ENCODE peak calls at places on chromosomes 3 and 15, in eight cellular contexts. L is neural progenitor cell; X is cardiac muscle cell; D is tibial artery; V is keratinocyte; S is esophagus muscularis mucosa; F is thoracic aorta; Z is CD8-positive, alpha-beta T cell. U is an unnamed sample. For H3K9me3, the result is how much of the 10 kb centered on the place peaks cover.

GRCh38 chr3:87771338-87772059 is 287.3 kb downstream of the CGGBP1 start:
- DNase-seq in L (peak), X (peak), D (no peak), V (no peak), S (no peak), F (no peak), Z (peak), U (peak)

GRCh38 chr15:100133981-100134711 is 207.6 kb downstream of the ADAMTS17 start:
- DNase-seq in L (no peak), X (no peak), D (no peak), V (no peak), S (no peak), F (no peak), Z (no peak), U (no peak)

GRCh38 chr3:46089237-46090011 is 62.1 kb upstream of the XCR1 start:
- DNase-seq in L (no peak), X (peak), D (peak), V (peak), S (peak), F (peak), Z (no peak), U (no peak)

GRCh38 chr3:111068574-111068973 is 3.0 kb upstream of the NECTIN3 start:
- DNase-seq in L (peak), X (no peak), D (no peak), V (no peak), S (no peak), F (no peak), Z (no peak), U (no peak)

GRCh38 chr3:152444029-152444641 is 175.4 kb downstream of the MBNL1 start:
- DNase-seq in L (peak), X (peak), D (no peak), V (no peak), S (no peak), F (no peak), Z (no peak), U (peak)

GRCh38 chr15:78073026-78073425 is 4.5 kb downstream of the TBC1D2B start:
- DNase-seq in L (no peak), X (no peak), D (no peak), V (no peak), S (no peak), F (no peak), Z (no peak), U (no peak)

GRCh38 chr3:194140520-194141414 is 4.8 kb downstream of the HES1 start:
- DNase-seq in L (peak), X (peak), D (peak), V (no peak), S (no peak), F (no peak), Z (peak), U (no peak)

GRCh38 chr3:69385723-69386483 is at the start of gene FRMD4B:
- DNase-seq in L (peak), X (peak), D (peak), V (no peak), S (no peak), F (peak), Z (no peak), U (no peak)

GRCh38 chr3:55370272-55370671 is 116.8 kb downstream of the WNT5A start:
- DNase-seq in L (no peak), X (no peak), D (no peak), V (no peak), S (peak), F (no peak), Z (no peak), U (no peak)

GRCh38 chr3:156106721-156107373 is 13.5 kb upstream of the KCNAB1 start:
- DNase-seq in L (peak), X (no peak), D (no peak), V (no peak), S (peak), F (no peak), Z (no peak), U (no peak)

GRCh38 chr3:1693145-1693544 is 405.5 kb upstream of the CNTN4 start:
- DNase-seq in L (no peak), X (no peak), D (no peak), V (no peak), S (no peak), F (no peak), Z (no peak), U (no peak)

GRCh38 chr15:74240002-74240568 is 4.0 kb downstream of the CCDC33 start:
- DNase-seq in L (no peak), X (peak), D (peak), V (peak), S (no peak), F (peak), Z (no peak), U (no peak)

GRCh38 chr3:117435481-117435880 is 725.9 kb downstream of the TUSC7 start:
- DNase-seq in L (no peak), X (no peak), D (no peak), V (no peak), S (no peak), F (no peak), Z (no peak), U (no peak)

DNA sequence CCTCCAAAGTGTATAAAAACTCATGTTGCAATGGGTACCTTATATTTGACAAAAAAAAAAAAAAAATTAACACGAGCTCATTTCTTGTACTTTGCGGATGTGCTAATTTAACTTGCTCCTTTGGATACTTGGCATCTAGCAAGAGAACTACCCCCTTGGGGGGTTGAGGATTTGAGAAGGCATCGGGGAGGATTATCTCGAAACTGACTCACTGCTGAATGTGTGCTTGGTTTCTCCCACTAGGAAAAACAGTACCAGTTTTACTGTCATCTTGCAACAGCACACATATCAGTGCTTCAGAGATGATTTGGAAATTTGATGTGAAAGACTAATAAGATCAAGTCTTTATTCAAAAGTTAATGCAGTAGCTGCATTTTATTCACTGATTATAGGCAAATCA is 886 bp downstream of the EXOG start:
- DNase-seq in L (peak), X (peak), D (no peak), V (no peak), S (no peak), F (no peak), Z (no peak), U (no peak)
- H3K27ac ChIP-seq in L (no peak), X (no peak), D (no peak), V (no peak), S (no peak), F (no peak), Z (no peak), U (no peak)

DNA sequence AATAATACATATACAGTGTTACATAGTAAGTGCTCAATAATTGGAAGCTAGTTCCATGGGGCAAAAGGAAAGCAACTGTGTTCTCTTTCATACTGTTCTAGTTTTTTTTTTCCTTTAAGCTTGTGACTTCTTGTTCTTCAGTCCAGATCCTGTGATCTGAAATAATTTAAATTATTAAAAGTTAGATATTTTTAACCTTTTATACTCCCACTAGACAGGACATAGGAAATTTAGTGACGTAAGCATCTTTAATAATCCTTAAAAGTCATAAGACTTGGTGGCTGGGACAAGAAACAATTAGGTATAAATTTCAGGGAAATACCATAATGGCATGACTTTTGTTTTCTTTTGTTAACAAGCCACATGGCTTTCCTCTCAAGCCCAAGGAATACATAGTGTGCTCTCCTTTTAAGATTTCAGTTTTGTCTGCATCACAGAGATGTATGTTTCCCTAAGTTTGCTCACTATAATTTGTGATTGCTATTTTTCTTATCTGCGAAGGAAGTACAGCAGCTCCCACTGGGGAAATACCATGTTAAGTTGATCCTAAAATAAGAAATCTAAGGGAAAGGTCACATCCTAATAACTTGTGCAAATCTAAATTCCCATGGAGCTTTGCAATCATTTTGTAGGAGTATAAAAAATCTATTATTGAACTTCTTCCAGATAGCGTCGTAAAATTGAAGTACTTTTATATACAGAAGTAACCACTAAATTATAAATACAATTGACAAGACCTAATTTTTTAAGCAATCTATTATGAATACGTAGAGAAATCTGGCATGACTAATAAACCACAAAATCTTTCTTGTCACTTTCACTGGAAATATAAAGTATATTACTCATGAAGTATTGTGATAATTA is 30.1 kb downstream of the PPARG start:
- DNase-seq in L (no peak), X (peak), D (no peak), V (no peak), S (no peak), F (no peak), Z (no peak), U (no peak)
- H3K4me3 ChIP-seq in L (no peak), X (no peak), D (no peak), V (no peak), S (no peak), F (no peak), Z (no peak), U (no peak)

DNA sequence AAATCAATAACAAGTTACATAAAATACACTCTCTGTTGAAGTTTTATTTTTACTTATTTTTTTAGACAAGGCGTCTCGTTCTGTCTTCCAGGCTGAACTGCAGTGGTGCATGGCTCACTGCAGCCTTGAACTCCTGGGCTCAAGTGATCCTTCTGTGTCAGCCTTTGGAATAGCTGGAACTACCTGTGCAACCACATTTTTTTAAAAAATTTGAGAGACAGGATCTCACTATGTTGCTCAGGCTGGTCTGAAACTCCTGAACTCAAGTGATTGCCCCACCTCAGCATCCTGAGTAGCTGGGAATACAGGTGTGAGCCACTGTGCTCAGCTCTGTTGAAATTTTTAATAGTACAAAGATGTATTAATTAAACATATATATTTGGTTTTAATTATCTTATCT is 614.3 kb upstream of the ARRDC4 start:
- DNase-seq in L (no peak), X (no peak), D (no peak), V (no peak), S (no peak), F (no peak), Z (no peak), U (no peak)
- H3K9me3 ChIP-seq in L (under half), X (under half), D (under half), V (under half), S (under half), F (under half), Z (under half), U (under half)

GRCh38 chr15:89091667-89092220 is 3.5 kb downstream of the ABHD2 start:
- DNase-seq in L (no peak), X (no peak), D (no peak), V (no peak), S (no peak), F (no peak), Z (no peak), U (no peak)
- H3K27ac ChIP-seq in L (no peak), X (peak), D (peak), V (peak), S (peak), F (peak), Z (peak), U (peak)

GRCh38 chr3:175338775-175339535 is 479.8 kb downstream of the NAALADL2 start:
- DNase-seq in L (peak), X (peak), D (peak), V (no peak), S (no peak), F (peak), Z (no peak), U (no peak)
- H3K4me3 ChIP-seq in L (no peak), X (no peak), D (no peak), V (no peak), S (no peak), F (peak), Z (no peak), U (no peak)

GRCh38 chr3:7328339-7328738 is 467.4 kb downstream of the GRM7 start:
- DNase-seq in L (no peak), X (no peak), D (no peak), V (no peak), S (no peak), F (no peak), Z (no peak), U (no peak)

GRCh38 chr3:7322957-7323679 is 462.2 kb downstream of the GRM7 start:
- DNase-seq in L (no peak), X (peak), D (no peak), V (no peak), S (no peak), F (no peak), Z (no peak), U (no peak)
- H3K9me3 ChIP-seq in L (under half), X (under half), D (under half), V (under half), S (under half), F (under half), Z (under half), U (under half)

GRCh38 chr15:91456921-91457320 is 356.9 kb downstream of the SV2B start:
- DNase-seq in L (no peak), X (no peak), D (no peak), V (no peak), S (no peak), F (no peak), Z (no peak), U (no peak)

DNA sequence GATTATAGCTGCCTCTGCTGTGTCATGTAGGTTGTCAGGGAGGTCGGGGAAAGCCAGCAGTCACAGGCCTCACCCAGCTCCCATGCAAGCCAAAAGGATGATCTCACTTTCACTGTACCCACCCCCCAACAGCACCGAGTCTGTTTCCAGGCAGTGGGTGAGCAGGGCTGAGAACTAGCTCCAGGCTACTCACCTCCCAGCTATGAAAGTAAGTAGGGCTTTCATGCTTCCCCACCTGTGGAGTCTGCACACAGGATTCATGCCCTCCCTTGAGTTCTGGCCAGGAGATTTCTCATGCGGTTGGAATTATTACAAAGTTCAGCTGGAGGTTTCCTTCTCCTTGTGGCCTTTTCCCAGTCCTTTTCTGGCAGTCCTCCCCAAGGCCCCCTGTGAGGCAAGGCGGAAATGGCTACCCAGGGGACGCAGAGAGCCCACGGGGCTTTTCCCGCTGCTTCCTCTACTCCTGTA is 356.2 kb downstream of the SV2B start:
- DNase-seq in L (no peak), X (peak), D (no peak), V (peak), S (no peak), F (no peak), Z (no peak), U (no peak)
- H3K27ac ChIP-seq in L (no peak), X (no peak), D (no peak), V (peak), S (no peak), F (no peak), Z (no peak), U (no peak)

GRCh38 chr3:169822091-169822490 is 9.4 kb upstream of the LRRC34 start:
- DNase-seq in L (no peak), X (no peak), D (no peak), V (no peak), S (no peak), F (no peak), Z (no peak), U (no peak)
- H3K4me3 ChIP-seq in L (no peak), X (no peak), D (no peak), V (no peak), S (no peak), F (no peak), Z (no peak), U (no peak)

GRCh38 chr15:25068696-25069095 is 113.9 kb downstream of the SNRPN start:
- DNase-seq in L (no peak), X (no peak), D (no peak), V (no peak), S (no peak), F (no peak), Z (no peak), U (no peak)
- H3K9me3 ChIP-seq in L (under half), X (under half), D (half or more), V (half or more), S (half or more), F (half or more), Z (half or more), U (half or more)

U was measured in CD4-positive, alpha-beta memory T cell.